ENCODE peak calls at places on chromosomes 4 and X, in eight cellular contexts. W is astrocyte, Y is PC-3, V is endothelial cell of umbilical vein, U is mammary epithelial cell, N is Karpas-422, C is colonic mucosa, Q is mesendoderm. O is an unnamed sample.

GRCh38 chr4:1531683-1532548 is 125.7 kb upstream of the NKX1-1 start:
- DNase-seq in N (no peak), W (no peak), Q (no peak), C (no peak), V (no peak), U (no peak), Y (no peak), O (no peak)

GRCh38 chr4:173934933-173935620 is 348.4 kb downstream of the FBXO8 start:
- DNase-seq in Q (peak; percentile 92), U (no peak), Y (no peak), C (no peak), N (no peak), W (no peak), V (no peak), O (no peak)

GRCh38 chrX:96791559-96791958 is 92.1 kb upstream of the RPA4 start:
- DNase-seq in N (no peak), U (peak; percentile 5), Q (no peak), W (peak; percentile 78), V (no peak), C (no peak), Y (no peak), O (no peak)

GRCh38 chr4:159280442-159281172 is 177.7 kb downstream of the RAPGEF2 start:
- DNase-seq in U (no peak), C (no peak), N (no peak), W (no peak), Q (no peak), V (no peak), Y (no peak), O (no peak)

GRCh38 chrX:44317196-44317595 is 26.3 kb downstream of the EFHC2 start:
- DNase-seq in Y (peak; percentile 53), U (no peak), N (no peak), W (no peak), Q (no peak), V (no peak), C (no peak), O (no peak)

GRCh38 chrX:74250574-74250973 is 53.4 kb upstream of the ZCCHC13 start:
- DNase-seq in V (no peak), W (no peak), C (no peak), U (no peak), N (no peak), Q (peak; percentile 26), Y (no peak), O (peak; percentile 31)

GRCh38 chrX:118551426-118551825 is 55.8 kb downstream of the DOCK11 start:
- DNase-seq in N (no peak), U (no peak), Y (no peak), Q (no peak), V (no peak), W (no peak), C (no peak), O (no peak)

GRCh38 chrX:39204945-39205344 is 403.7 kb downstream of the MID1IP1 start:
- DNase-seq in Q (no peak), N (no peak), V (no peak), U (no peak), C (no peak), W (no peak), Y (no peak), O (no peak)

GRCh38 chr4:71520308-71520707 is 181.5 kb downstream of the SLC4A4 start:
- DNase-seq in U (no peak), Y (peak; percentile 31), V (no peak), N (no peak), Q (no peak), W (no peak), C (no peak), O (no peak)

GRCh38 chrX:13180807-13181206 is 136.4 kb upstream of the FAM9C start:
- DNase-seq in Y (peak; percentile 91), Q (no peak), C (no peak), N (no peak), U (peak; percentile 89), W (peak; percentile 70), V (no peak), O (no peak)

GRCh38 chr4:123017636-123018390 is 95.4 kb upstream of the NUDT6 start:
- DNase-seq in C (no peak), W (peak; percentile 59), N (no peak), Y (peak; percentile 45), U (peak; percentile 11), V (peak; percentile 76), Q (no peak), O (peak; percentile 76)

GRCh38 chr4:6709230-6710114 is at the start of gene MRFAP1L1:
- DNase-seq in V (peak; percentile 97), U (peak; percentile 96), Y (peak; percentile 93), N (peak; percentile 99), W (peak; percentile 98), Q (peak; percentile 99), C (peak; percentile 98), O (peak; percentile 99)
- H3K9ac ChIP-seq in V (peak within 1 kb of the TSS; percentile 83), U (peak within 1 kb of the TSS; percentile 81), Y (peak within 1 kb of the TSS; percentile 86), N (peak within 1 kb of the TSS; percentile 82), W (peak within 1 kb of the TSS; percentile 91), Q (peak within 1 kb of the TSS; percentile 95), C (peak within 1 kb of the TSS; percentile 87), O (peak within 1 kb of the TSS; percentile 96)

DNA sequence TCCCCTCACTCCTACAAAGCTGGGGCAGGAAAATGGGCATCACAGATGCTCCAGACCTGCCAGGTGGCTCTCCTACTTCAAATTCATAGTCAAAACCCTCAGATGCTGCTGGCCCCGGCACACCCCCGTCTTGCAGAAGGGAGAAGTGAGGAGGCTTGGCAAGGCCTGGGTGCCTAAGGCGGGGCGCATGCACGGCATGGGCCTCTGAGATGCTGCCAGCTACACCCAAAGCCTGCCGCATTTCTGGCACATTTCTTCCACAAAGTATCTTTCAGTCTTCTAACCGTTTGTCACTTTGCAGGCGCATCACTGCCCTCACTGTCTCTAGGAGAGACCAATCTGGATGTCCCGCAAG is 19.6 kb downstream of the WDR1 start:
- DNase-seq in N (no peak), V (no peak), U (no peak), Y (no peak), W (no peak), C (no peak), Q (no peak), O (no peak)
- H3K4me1 ChIP-seq in N (no peaks in the 10 kb centered on the region), V (peaks cover 82% of the 10 kb centered on the region), U (peaks cover 90% of the 10 kb centered on the region), Y (peaks cover 45% of the 10 kb centered on the region), W (peaks cover 86% of the 10 kb centered on the region), C (peaks cover 13% of the 10 kb centered on the region), Q (no peaks in the 10 kb centered on the region), O (peaks cover 46% of the 10 kb centered on the region)

GRCh38 chr4:184803884-184804283 is 21.9 kb downstream of the ACSL1 start:
- DNase-seq in V (no peak), N (no peak), W (no peak), Q (no peak), C (no peak), U (no peak), Y (peak; percentile 1), O (no peak)

GRCh38 chr4:184803133-184803532 is 22.6 kb downstream of the ACSL1 start:
- DNase-seq in Y (no peak), Q (no peak), U (no peak), N (no peak), W (no peak), V (no peak), C (no peak), O (no peak)

GRCh38 chr4:184801781-184802180 is 24.0 kb downstream of the ACSL1 start:
- DNase-seq in N (no peak), C (no peak), U (peak; percentile 88), V (no peak), Y (peak; percentile 45), W (peak; percentile 75), Q (peak; percentile 28), O (peak; percentile 36)

GRCh38 chr4:184804621-184805020 is 21.1 kb downstream of the ACSL1 start:
- DNase-seq in C (no peak), V (no peak), W (no peak), Y (peak; percentile 26), Q (no peak), U (no peak), N (no peak), O (no peak)

GRCh38 chr4:184802203-184803015 is 23.4 kb downstream of the ACSL1 start:
- DNase-seq in V (no peak), U (no peak), Q (no peak), C (no peak), Y (no peak), W (no peak), N (no peak), O (no peak)
- H3K4me3 ChIP-seq in V (no peak overlapping the region), U (no peak overlapping the region), Q (no peak overlapping the region), C (no peak overlapping the region), Y (no peak overlapping the region), W (no peak overlapping the region), N (no peak overlapping the region), O (peak overlapping the region; percentile 76)

GRCh38 chrX:155071694-155072215 is 447 bp downstream of the BRCC3 start:
- DNase-seq in U (no peak), Q (peak; percentile 21), Y (no peak), N (peak; percentile 45), V (no peak), C (peak; percentile 33), W (no peak), O (peak; percentile 17)

GRCh38 chrX:155070038-155070437 is 898 bp downstream of the CMC4 start:
- DNase-seq in Y (no peak), U (peak; percentile 4), C (no peak), W (no peak), V (no peak), Q (no peak), N (peak; percentile 60), O (no peak)

GRCh38 chrX:155070975-155071693 is at the start of the genes BRCC3, CMC4 and MTCP1:
- DNase-seq in C (peak; percentile 83), U (peak; percentile 75), W (peak; percentile 53), Y (peak; percentile 85), Q (peak; percentile 86), N (peak; percentile 94), V (peak; percentile 75), O (peak; percentile 89)

GRCh38 chrX:155069414-155069813 is 1.5 kb downstream of the CMC4 start:
- DNase-seq in C (no peak), V (no peak), U (no peak), W (no peak), N (no peak), Q (no peak), Y (no peak), O (no peak)

GRCh38 chrX:155070663-155070974 is 317 bp downstream of the CMC4 start:
- DNase-seq in N (no peak), U (no peak), Y (no peak), V (peak; percentile 28), W (no peak), C (peak; percentile 29), Q (no peak), O (peak; percentile 53)
- H3K9ac ChIP-seq in N (peak overlapping the region; percentile 84), U (peak overlapping the region; percentile 87), Y (peak overlapping the region; percentile 75), V (peak overlapping the region; percentile 92), W (peak overlapping the region; percentile 90), C (peak overlapping the region; percentile 52), Q (peak overlapping the region; percentile 77), O (peak overlapping the region; percentile 87)

DNA sequence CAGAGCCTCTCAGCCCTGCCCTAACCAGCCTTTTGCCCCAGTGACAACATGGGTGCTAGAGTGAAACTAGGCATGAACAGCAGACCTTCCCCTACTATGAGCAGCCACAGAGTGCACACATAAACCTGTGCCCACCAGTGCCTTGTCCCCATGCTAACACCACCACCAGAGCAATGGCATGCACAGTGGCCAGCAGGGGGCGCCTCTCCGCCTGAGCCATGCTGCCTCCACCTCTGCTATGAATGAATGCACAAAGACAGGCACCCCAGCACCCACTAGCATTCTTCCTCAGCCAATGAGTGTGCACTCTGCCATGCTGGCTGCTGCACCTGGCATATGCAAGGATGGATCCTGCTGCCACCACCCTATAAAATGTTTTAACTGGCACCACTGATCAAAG is 286.9 kb upstream of the FGF16 start:
- DNase-seq in V (no peak), N (peak; percentile 77), Q (peak; percentile 24), Y (peak; percentile 13), C (no peak), U (no peak), W (no peak), O (no peak)
- H3K4me1 ChIP-seq in V (no peaks in the 10 kb centered on the region), N (no peaks in the 10 kb centered on the region), Q (no peaks in the 10 kb centered on the region), Y (no peaks in the 10 kb centered on the region), C (no peaks in the 10 kb centered on the region), U (no peaks in the 10 kb centered on the region), W (no peaks in the 10 kb centered on the region), O (no peaks in the 10 kb centered on the region)

GRCh38 chr4:26229974-26230373 is 90.8 kb upstream of the RBPJ start:
- DNase-seq in C (no peak), U (no peak), Y (no peak), V (no peak), Q (no peak), W (no peak), N (no peak), O (no peak)
- H3K4me3 ChIP-seq in C (no peak overlapping the region), U (no peak overlapping the region), Y (no peak overlapping the region), V (no peak overlapping the region), Q (no peak overlapping the region), W (no peak overlapping the region), N (no peak overlapping the region), O (no peak overlapping the region)

O was measured in adipocyte.